ENCODE peak calls at places on chromosome 7, in eight cellular contexts. One of them, this sample, is unnamed.

GRCh38 chr7:907158-907980 is 31.0 kb downstream of the GET4 start:
- DNase-seq in HFFc6: peak; percentile 9
- DNase-seq in neural progenitor cell: no peak
- DNase-seq in left ventricle myocardium inferior: no peak
- DNase-seq in nephron progenitor cell: no peak
- DNase-seq in IMR-90: no peak
- DNase-seq in PC-3: no peak
- DNase-seq in heart right ventricle: no peak
- DNase-seq in this sample: no peak

GRCh38 chr7:90262438-90262837 is 17.5 kb downstream of the CFAP69 start:
- DNase-seq in HFFc6: peak; percentile 50
- DNase-seq in neural progenitor cell: peak; percentile 19
- DNase-seq in left ventricle myocardium inferior: no peak
- DNase-seq in nephron progenitor cell: no peak
- DNase-seq in IMR-90: peak; percentile 35
- DNase-seq in PC-3: peak; percentile 70
- DNase-seq in heart right ventricle: no peak
- DNase-seq in this sample: no peak

GRCh38 chr7:71132521-71133231 is 732 bp downstream of the GALNT17 start:
- DNase-seq in HFFc6: no peak
- DNase-seq in neural progenitor cell: peak; percentile 66
- DNase-seq in left ventricle myocardium inferior: peak; percentile 18
- DNase-seq in nephron progenitor cell: peak; percentile 51
- DNase-seq in IMR-90: no peak
- DNase-seq in PC-3: no peak
- DNase-seq in heart right ventricle: peak; percentile 29
- DNase-seq in this sample: no peak

GRCh38 chr7:83931968-83932367 is 262.6 kb downstream of the SEMA3A start:
- DNase-seq in HFFc6: no peak
- DNase-seq in neural progenitor cell: no peak
- DNase-seq in left ventricle myocardium inferior: no peak
- DNase-seq in nephron progenitor cell: no peak
- DNase-seq in IMR-90: no peak
- DNase-seq in PC-3: no peak
- DNase-seq in heart right ventricle: no peak
- DNase-seq in this sample: no peak

GRCh38 chr7:108114117-108114841 is 15.9 kb downstream of the LAMB4 start:
- DNase-seq in HFFc6: no peak
- DNase-seq in neural progenitor cell: peak; percentile 72
- DNase-seq in left ventricle myocardium inferior: no peak
- DNase-seq in nephron progenitor cell: no peak
- DNase-seq in IMR-90: no peak
- DNase-seq in PC-3: peak; percentile 53
- DNase-seq in heart right ventricle: no peak
- DNase-seq in this sample: no peak

GRCh38 chr7:107441576-107442422 is 28.1 kb upstream of the GPR22 start:
- DNase-seq in HFFc6: no peak
- DNase-seq in neural progenitor cell: no peak
- DNase-seq in left ventricle myocardium inferior: no peak
- DNase-seq in nephron progenitor cell: no peak
- DNase-seq in IMR-90: peak; percentile 7
- DNase-seq in PC-3: no peak
- DNase-seq in heart right ventricle: no peak
- DNase-seq in this sample: no peak

GRCh38 chr7:144668503-144668902 is 167.3 kb downstream of the TPK1 start:
- DNase-seq in HFFc6: no peak
- DNase-seq in neural progenitor cell: no peak
- DNase-seq in left ventricle myocardium inferior: no peak
- DNase-seq in nephron progenitor cell: no peak
- DNase-seq in IMR-90: no peak
- DNase-seq in PC-3: no peak
- DNase-seq in heart right ventricle: no peak
- DNase-seq in this sample: no peak

GRCh38 chr7:73971701-73972341 is 56.2 kb upstream of the ELN start:
- DNase-seq in HFFc6: no peak
- DNase-seq in neural progenitor cell: no peak
- DNase-seq in left ventricle myocardium inferior: no peak
- DNase-seq in nephron progenitor cell: no peak
- DNase-seq in IMR-90: no peak
- DNase-seq in PC-3: peak; percentile 43
- DNase-seq in heart right ventricle: no peak
- DNase-seq in this sample: no peak

GRCh38 chr7:84258628-84259027 is 64.0 kb upstream of the SEMA3A start:
- DNase-seq in HFFc6: peak; percentile 20
- DNase-seq in neural progenitor cell: no peak
- DNase-seq in left ventricle myocardium inferior: no peak
- DNase-seq in nephron progenitor cell: no peak
- DNase-seq in IMR-90: peak; percentile 48
- DNase-seq in PC-3: peak; percentile 20
- DNase-seq in heart right ventricle: no peak
- DNase-seq in this sample: no peak

GRCh38 chr7:81869670-81870069 is 99.8 kb upstream of the HGF start:
- DNase-seq in HFFc6: no peak
- DNase-seq in neural progenitor cell: no peak
- DNase-seq in left ventricle myocardium inferior: no peak
- DNase-seq in nephron progenitor cell: no peak
- DNase-seq in IMR-90: no peak
- DNase-seq in PC-3: no peak
- DNase-seq in heart right ventricle: no peak
- DNase-seq in this sample: no peak

GRCh38 chr7:130957140-130957513 is 223.1 kb upstream of the KLF14 start:
- DNase-seq in HFFc6: no peak
- DNase-seq in neural progenitor cell: no peak
- DNase-seq in left ventricle myocardium inferior: no peak
- DNase-seq in nephron progenitor cell: no peak
- DNase-seq in IMR-90: no peak
- DNase-seq in PC-3: no peak
- DNase-seq in heart right ventricle: no peak
- DNase-seq in this sample: no peak

GRCh38 chr7:117085769-117086463 is 132.6 kb downstream of the ST7 start:
- DNase-seq in HFFc6: peak; percentile 60
- DNase-seq in neural progenitor cell: no peak
- DNase-seq in left ventricle myocardium inferior: no peak
- DNase-seq in nephron progenitor cell: no peak
- DNase-seq in IMR-90: peak; percentile 54
- DNase-seq in PC-3: peak; percentile 22
- DNase-seq in heart right ventricle: no peak
- DNase-seq in this sample: no peak

GRCh38 chr7:27176962-27177794 is 3.1 kb upstream of the HOXA10 start:
- DNase-seq in HFFc6: no peak
- DNase-seq in neural progenitor cell: no peak
- DNase-seq in left ventricle myocardium inferior: peak; percentile 2
- DNase-seq in nephron progenitor cell: peak; percentile 26
- DNase-seq in IMR-90: no peak
- DNase-seq in PC-3: no peak
- DNase-seq in heart right ventricle: no peak
- DNase-seq in this sample: no peak

GRCh38 chr7:129777993-129778769 is 166.7 kb downstream of the NRF1 start:
- DNase-seq in HFFc6: no peak
- DNase-seq in neural progenitor cell: peak; percentile 54
- DNase-seq in left ventricle myocardium inferior: no peak
- DNase-seq in nephron progenitor cell: peak; percentile 39
- DNase-seq in IMR-90: no peak
- DNase-seq in PC-3: no peak
- DNase-seq in heart right ventricle: no peak
- DNase-seq in this sample: no peak

GRCh38 chr7:129777195-129777844 is 165.8 kb downstream of the NRF1 start:
- DNase-seq in HFFc6: no peak
- DNase-seq in neural progenitor cell: peak; percentile 38
- DNase-seq in left ventricle myocardium inferior: no peak
- DNase-seq in nephron progenitor cell: no peak
- DNase-seq in IMR-90: no peak
- DNase-seq in PC-3: no peak
- DNase-seq in heart right ventricle: no peak
- DNase-seq in this sample: no peak

GRCh38 chr7:129780257-129781127 is 169.0 kb downstream of the NRF1 start:
- DNase-seq in HFFc6: no peak
- DNase-seq in neural progenitor cell: peak; percentile 71
- DNase-seq in left ventricle myocardium inferior: no peak
- DNase-seq in nephron progenitor cell: peak; percentile 78
- DNase-seq in IMR-90: no peak
- DNase-seq in PC-3: peak; percentile 91
- DNase-seq in heart right ventricle: no peak
- DNase-seq in this sample: no peak

GRCh38 chr7:129779602-129780256 is 168.2 kb downstream of the NRF1 start:
- DNase-seq in HFFc6: no peak
- DNase-seq in neural progenitor cell: peak; percentile 85
- DNase-seq in left ventricle myocardium inferior: no peak
- DNase-seq in nephron progenitor cell: peak; percentile 79
- DNase-seq in IMR-90: no peak
- DNase-seq in PC-3: peak; percentile 46
- DNase-seq in heart right ventricle: no peak
- DNase-seq in this sample: no peak

GRCh38 chr7:129778770-129779601 is 167.5 kb downstream of the NRF1 start:
- DNase-seq in HFFc6: no peak
- DNase-seq in neural progenitor cell: peak; percentile 47
- DNase-seq in left ventricle myocardium inferior: no peak
- DNase-seq in nephron progenitor cell: peak; percentile 48
- DNase-seq in IMR-90: no peak
- DNase-seq in PC-3: peak; percentile 22
- DNase-seq in heart right ventricle: no peak
- DNase-seq in this sample: no peak
- TF ChIP-seq CTCF in HFFc6: peak; percentile 31
- TF ChIP-seq CTCF in neural progenitor cell: peak; percentile 43
- TF ChIP-seq CTCF in left ventricle myocardium inferior: no peak
- TF ChIP-seq CTCF in nephron progenitor cell: peak; percentile 20
- TF ChIP-seq CTCF in IMR-90: peak; percentile 4
- TF ChIP-seq CTCF in PC-3: no peak
- TF ChIP-seq CTCF in heart right ventricle: no peak
- TF ChIP-seq CTCF in this sample: no peak

GRCh38 chr7:86600506-86601290 is 43.0 kb upstream of the GRM3 start:
- DNase-seq in HFFc6: no peak
- DNase-seq in neural progenitor cell: peak; percentile 39
- DNase-seq in left ventricle myocardium inferior: no peak
- DNase-seq in nephron progenitor cell: no peak
- DNase-seq in IMR-90: no peak
- DNase-seq in PC-3: no peak
- DNase-seq in heart right ventricle: no peak
- DNase-seq in this sample: no peak
- TF ChIP-seq CTCF in HFFc6: no peak
- TF ChIP-seq CTCF in neural progenitor cell: peak; percentile 33
- TF ChIP-seq CTCF in left ventricle myocardium inferior: no peak
- TF ChIP-seq CTCF in nephron progenitor cell: no peak
- TF ChIP-seq CTCF in IMR-90: no peak
- TF ChIP-seq CTCF in PC-3: no peak
- TF ChIP-seq CTCF in heart right ventricle: no peak
- TF ChIP-seq CTCF in this sample: no peak

GRCh38 chr7:36600314-36600682 is 124.0 kb downstream of the AOAH start:
- DNase-seq in HFFc6: no peak
- DNase-seq in neural progenitor cell: no peak
- DNase-seq in left ventricle myocardium inferior: no peak
- DNase-seq in nephron progenitor cell: no peak
- DNase-seq in IMR-90: no peak
- DNase-seq in PC-3: no peak
- DNase-seq in heart right ventricle: no peak
- DNase-seq in this sample: no peak

GRCh38 chr7:36594445-36594844 is 129.8 kb downstream of the AOAH start:
- DNase-seq in HFFc6: no peak
- DNase-seq in neural progenitor cell: no peak
- DNase-seq in left ventricle myocardium inferior: no peak
- DNase-seq in nephron progenitor cell: no peak
- DNase-seq in IMR-90: no peak
- DNase-seq in PC-3: no peak
- DNase-seq in heart right ventricle: no peak
- DNase-seq in this sample: no peak

GRCh38 chr7:36599645-36600313 is 124.5 kb downstream of the AOAH start:
- DNase-seq in HFFc6: no peak
- DNase-seq in neural progenitor cell: no peak
- DNase-seq in left ventricle myocardium inferior: no peak
- DNase-seq in nephron progenitor cell: no peak
- DNase-seq in IMR-90: no peak
- DNase-seq in PC-3: no peak
- DNase-seq in heart right ventricle: no peak
- DNase-seq in this sample: no peak

GRCh38 chr7:36598056-36598675 is 126.1 kb downstream of the AOAH start:
- DNase-seq in HFFc6: no peak
- DNase-seq in neural progenitor cell: peak; percentile 17
- DNase-seq in left ventricle myocardium inferior: no peak
- DNase-seq in nephron progenitor cell: peak; percentile 12
- DNase-seq in IMR-90: peak; percentile 5
- DNase-seq in PC-3: peak; percentile 7
- DNase-seq in heart right ventricle: no peak
- DNase-seq in this sample: no peak

DNA sequence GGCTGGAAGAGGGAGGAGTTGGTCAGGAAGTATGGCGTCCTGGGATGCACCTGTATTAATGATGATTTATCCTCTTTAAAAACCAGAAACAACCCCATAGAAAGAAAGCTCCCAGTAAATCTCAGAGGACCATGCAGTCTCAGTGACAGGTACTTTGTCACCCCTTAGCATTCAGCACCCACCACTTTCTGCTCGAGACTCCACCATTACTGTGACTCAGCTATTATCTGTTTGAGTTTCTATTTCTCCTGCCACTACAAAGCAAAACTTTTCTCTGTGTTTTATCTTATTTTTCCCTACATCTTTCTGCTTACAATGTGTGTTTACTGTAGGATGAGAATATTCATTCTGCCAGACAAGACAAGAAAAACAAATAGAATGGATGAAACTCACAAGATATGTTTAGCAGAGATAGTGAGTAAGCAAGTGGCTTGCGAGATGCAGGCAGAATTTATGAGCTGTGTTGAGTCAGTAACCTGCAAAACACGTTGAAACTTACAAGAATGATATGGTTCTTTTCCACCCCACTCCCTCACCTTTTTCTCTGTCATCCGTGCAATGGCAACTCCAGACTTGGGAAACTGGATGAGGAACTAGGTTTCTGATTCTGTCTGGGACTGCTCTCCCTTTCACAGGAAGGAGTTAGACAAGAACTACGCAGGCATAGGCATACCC is 127.1 kb downstream of the AOAH start:
- DNase-seq in HFFc6: no peak
- DNase-seq in neural progenitor cell: no peak
- DNase-seq in left ventricle myocardium inferior: no peak
- DNase-seq in nephron progenitor cell: no peak
- DNase-seq in IMR-90: no peak
- DNase-seq in PC-3: peak; percentile 82
- DNase-seq in heart right ventricle: no peak
- DNase-seq in this sample: no peak
- TF ChIP-seq CTCF in HFFc6: no peak
- TF ChIP-seq CTCF in neural progenitor cell: no peak
- TF ChIP-seq CTCF in left ventricle myocardium inferior: no peak
- TF ChIP-seq CTCF in nephron progenitor cell: no peak
- TF ChIP-seq CTCF in IMR-90: no peak
- TF ChIP-seq CTCF in PC-3: no peak
- TF ChIP-seq CTCF in heart right ventricle: no peak
- TF ChIP-seq CTCF in this sample: no peak

GRCh38 chr7:3548815-3549214 is 247.8 kb downstream of the SDK1 start:
- DNase-seq in HFFc6: no peak
- DNase-seq in neural progenitor cell: no peak
- DNase-seq in left ventricle myocardium inferior: no peak
- DNase-seq in nephron progenitor cell: no peak
- DNase-seq in IMR-90: no peak
- DNase-seq in PC-3: no peak
- DNase-seq in heart right ventricle: no peak
- DNase-seq in this sample: no peak

GRCh38 chr7:3549598-3549997 is 248.5 kb downstream of the SDK1 start:
- DNase-seq in HFFc6: no peak
- DNase-seq in neural progenitor cell: no peak
- DNase-seq in left ventricle myocardium inferior: no peak
- DNase-seq in nephron progenitor cell: no peak
- DNase-seq in IMR-90: no peak
- DNase-seq in PC-3: no peak
- DNase-seq in heart right ventricle: no peak
- DNase-seq in this sample: no peak

GRCh38 chr7:3544202-3544601 is 243.2 kb downstream of the SDK1 start:
- DNase-seq in HFFc6: no peak
- DNase-seq in neural progenitor cell: peak; percentile 44
- DNase-seq in left ventricle myocardium inferior: no peak
- DNase-seq in nephron progenitor cell: no peak
- DNase-seq in IMR-90: no peak
- DNase-seq in PC-3: no peak
- DNase-seq in heart right ventricle: no peak
- DNase-seq in this sample: no peak
- TF ChIP-seq CTCF in HFFc6: no peak
- TF ChIP-seq CTCF in neural progenitor cell: peak; percentile 63
- TF ChIP-seq CTCF in left ventricle myocardium inferior: no peak
- TF ChIP-seq CTCF in nephron progenitor cell: peak; percentile 20
- TF ChIP-seq CTCF in IMR-90: peak; percentile 4
- TF ChIP-seq CTCF in PC-3: peak; percentile 30
- TF ChIP-seq CTCF in heart right ventricle: no peak
- TF ChIP-seq CTCF in this sample: no peak

This sample was measured in HFF-Myc.